ENCODE peak calls at places on chromosomes 4 and X, in eight cellular contexts. H is DMS53, G is AG08395, V is endodermal cell, A is NCI-H1105, K is NCI-H1694 treated with DMSO at 0.1 percent for 48 hours, W is ELR, O is myocyte. Q is an unnamed sample.

GRCh38 chr4:166585491-166585890 is 648.8 kb downstream of the SPOCK3 start:
- DNase-seq in W (peak; percentile 15), K (no peak), H (no peak), V (no peak), G (no peak), O (no peak), A (no peak), Q (no peak)

GRCh38 chrX:153662266-153662665 is 11.3 kb downstream of the PNCK start:
- DNase-seq in V (peak; percentile 91), H (no peak), K (no peak), A (no peak), W (peak; percentile 47), G (no peak), O (peak; percentile 11), Q (peak; percentile 49)

GRCh38 chrX:108139303-108139702 is 47.7 kb downstream of the ATG4A start:
- DNase-seq in G (peak; percentile 24), A (no peak), K (peak; percentile 1), H (peak; percentile 31), W (peak; percentile 31), O (no peak), V (peak; percentile 55), Q (no peak)

GRCh38 chrX:151852294-151852693 is 60.4 kb upstream of the MAGEA4 start:
- DNase-seq in G (no peak), A (no peak), O (no peak), V (peak; percentile 57), K (no peak), H (no peak), W (peak; percentile 1), Q (no peak)

GRCh38 chrX:100649550-100650356 is 5.8 kb downstream of the SRPX2 start:
- DNase-seq in V (peak; percentile 58), G (peak; percentile 80), W (peak; percentile 73), O (peak; percentile 83), H (peak; percentile 2), K (no peak), A (no peak), Q (no peak)

GRCh38 chr4:74018771-74019170 is 19.7 kb downstream of the CXCL3 start:
- DNase-seq in K (no peak), G (no peak), H (no peak), A (no peak), W (peak; percentile 42), O (no peak), V (no peak), Q (no peak)

GRCh38 chrX:135086197-135086854 is 34.0 kb downstream of the ETDB start:
- DNase-seq in H (peak; percentile 86), O (peak; percentile 61), W (peak; percentile 75), V (peak; percentile 74), A (peak; percentile 45), K (peak; percentile 78), G (peak; percentile 59), Q (peak; percentile 35)

GRCh38 chrX:138519296-138519695 is 192.2 kb downstream of the FGF13 start:
- DNase-seq in W (no peak), O (peak; percentile 4), K (no peak), V (peak; percentile 37), G (no peak), H (peak; percentile 94), A (no peak), Q (no peak)

GRCh38 chr4:80266267-80266901 is at the start of gene FGF5:
- DNase-seq in K (peak; percentile 17), H (peak; percentile 83), G (peak; percentile 92), W (peak; percentile 96), A (peak; percentile 18), O (peak; percentile 98), V (peak; percentile 83), Q (no peak)

GRCh38 chr4:119735136-119735770 is 106.6 kb upstream of the PDE5A start:
- DNase-seq in V (no peak), O (peak; percentile 89), G (peak; percentile 72), W (peak; percentile 90), K (no peak), H (no peak), A (no peak), Q (no peak)

GRCh38 chr4:151417164-151417571 is 8.2 kb downstream of the FHIP1A start:
- DNase-seq in A (no peak), K (no peak), V (no peak), W (no peak), O (no peak), G (no peak), H (no peak), Q (no peak)

GRCh38 chrX:16386126-16386525 is 218.8 kb downstream of the MAGEB17 start:
- DNase-seq in A (no peak), O (no peak), V (no peak), K (no peak), W (no peak), H (no peak), G (no peak), Q (no peak)

GRCh38 chr4:1318488-1319213 is 28.4 kb upstream of the UVSSA start:
- DNase-seq in W (no peak), K (no peak), V (peak; percentile 74), O (no peak), H (no peak), A (no peak), G (no peak), Q (no peak)

GRCh38 chr4:52019941-52020657 is at the start of gene LRRC66:
- DNase-seq in A (no peak), V (no peak), O (no peak), H (peak; percentile 46), K (no peak), G (no peak), W (no peak), Q (no peak)

GRCh38 chrX:13007519-13008188 is 32.7 kb downstream of the TMSB4X start:
- DNase-seq in K (peak; percentile 0), H (no peak), G (peak; percentile 62), V (no peak), W (peak; percentile 9), A (no peak), O (peak; percentile 33), Q (no peak)

GRCh38 chrX:154019061-154019621 is 561 bp downstream of the IRAK1 start:
- DNase-seq in A (no peak), V (no peak), K (no peak), G (no peak), O (no peak), W (peak; percentile 15), H (peak; percentile 62), Q (no peak)

GRCh38 chrX:151754641-151755215 is 20.2 kb downstream of the CNGA2 start:
- DNase-seq in O (no peak), V (no peak), A (no peak), H (no peak), W (no peak), K (no peak), G (no peak), Q (no peak)